ENCODE peak calls at places on chromosomes 7 and 10, in ten cellular contexts. I is naive thymus-derived CD8-positive, alpha-beta T cell; B is upper lobe of right lung; U is NCI-H1092; J is cardiac muscle cell; Y is GM23248; N is effector memory CD8-positive, alpha-beta T cell; P is activated T-helper 1 cell treated with Interleukin-2 at 50 U/mL for 16 hours; Z is lung; F is DND-41. Q is an unnamed sample.

GRCh38 chr10:405648-406047 is 270.4 kb downstream of the ZMYND11 start:
- DNase-seq in F (no peak), Y (no peak), U (no peak), P (no peak), B (no peak), J (no peak), N (no peak), Z (no peak), I (no peak), Q (no peak)

GRCh38 chr7:111059826-111060225 is 31.1 kb upstream of the LRRN3 start:
- DNase-seq in F (no peak), P (no peak), U (no peak), Y (peak; percentile 55), N (no peak), I (no peak), J (no peak), Z (no peak), B (no peak), Q (no peak)

GRCh38 chr7:140525741-140526140 is 46.4 kb upstream of the MKRN1 start:
- DNase-seq in J (no peak), Y (peak; percentile 60), I (no peak), B (no peak), U (no peak), Z (no peak), F (peak; percentile 32), N (peak; percentile 9), P (peak; percentile 22), Q (no peak)

GRCh38 chr10:12212454-12212853 is 16.5 kb downstream of the CDC123 start:
- DNase-seq in N (no peak), Z (no peak), Y (no peak), J (no peak), U (no peak), F (no peak), B (no peak), I (no peak), P (no peak), Q (no peak)

GRCh38 chr7:140390466-140391190 is 7.7 kb downstream of the SLC37A3 start:
- DNase-seq in P (no peak), F (peak; percentile 34), B (peak; percentile 40), Y (peak; percentile 34), U (no peak), J (no peak), N (no peak), I (no peak), Z (no peak), Q (no peak)

GRCh38 chr7:386385-386784 is 96.4 kb downstream of the FOXL3 start:
- DNase-seq in N (no peak), Y (no peak), P (no peak), F (no peak), Z (no peak), J (no peak), B (no peak), I (no peak), U (no peak), Q (no peak)

GRCh38 chr10:127999291-127999690 is 92.4 kb downstream of the PTPRE start:
- DNase-seq in I (no peak), J (no peak), P (no peak), N (no peak), Z (no peak), Y (no peak), F (no peak), B (peak; percentile 27), U (no peak), Q (no peak)

GRCh38 chr7:12570148-12570528 is 382 bp upstream of the SCIN start:
- DNase-seq in N (no peak), Z (peak; percentile 52), P (no peak), Y (peak; percentile 54), J (no peak), U (no peak), I (no peak), F (no peak), B (peak; percentile 72), Q (peak; percentile 17)

GRCh38 chr10:61943699-61944444 is 42.4 kb downstream of the ARID5B start:
- DNase-seq in Z (no peak), Y (peak; percentile 77), P (no peak), J (no peak), I (no peak), U (no peak), N (no peak), B (no peak), F (no peak), Q (no peak)

GRCh38 chr7:116534790-116535189 is 10.0 kb downstream of the CAV1 start:
- DNase-seq in N (no peak), P (no peak), B (no peak), I (no peak), U (no peak), J (no peak), F (no peak), Y (peak; percentile 64), Z (peak; percentile 38), Q (no peak)

GRCh38 chr10:373015-373414 is 237.8 kb downstream of the ZMYND11 start:
- DNase-seq in I (no peak), N (no peak), Z (no peak), J (no peak), U (no peak), B (no peak), F (no peak), P (no peak), Y (peak; percentile 50), Q (no peak)

GRCh38 chr7:98250789-98251188 is 1.2 kb downstream of the TECPR1 start:
- DNase-seq in J (no peak), F (peak; percentile 38), B (no peak), P (peak; percentile 29), Z (no peak), U (no peak), N (peak; percentile 28), I (peak; percentile 63), Y (no peak), Q (peak; percentile 4)

GRCh38 chr7:41047192-41047591 is 655.7 kb downstream of the INHBA start:
- DNase-seq in Z (no peak), Y (no peak), I (no peak), P (no peak), F (no peak), N (no peak), J (peak; percentile 14), B (no peak), U (no peak), Q (no peak)

GRCh38 chr7:85119934-85120333 is 66.9 kb downstream of the SEMA3D start:
- DNase-seq in J (no peak), P (no peak), U (no peak), I (no peak), F (no peak), N (no peak), Z (no peak), Y (no peak), B (no peak), Q (no peak)

GRCh38 chr7:46291064-46291463 is 370.0 kb upstream of the IGFBP3 start:
- DNase-seq in B (no peak), F (no peak), Y (peak; percentile 95), Z (no peak), U (no peak), N (no peak), I (no peak), J (peak; percentile 21), P (no peak), Q (peak; percentile 13)

GRCh38 chr7:37018954-37019353 is 294.7 kb upstream of the AOAH start:
- DNase-seq in U (no peak), I (no peak), P (no peak), F (no peak), B (no peak), N (no peak), Y (no peak), Z (no peak), J (no peak), Q (no peak)

GRCh38 chr7:41193738-41194287 is 509.1 kb downstream of the INHBA start:
- DNase-seq in B (no peak), Z (no peak), U (no peak), P (no peak), F (no peak), Y (no peak), I (no peak), J (no peak), N (no peak), Q (no peak)

GRCh38 chr7:36348256-36348655 is 41.4 kb upstream of the ANLN start:
- DNase-seq in N (no peak), J (no peak), Z (no peak), P (no peak), B (no peak), I (no peak), U (no peak), F (no peak), Y (peak; percentile 15), Q (no peak)

GRCh38 chr7:150375662-150376521 is 3.2 kb upstream of the ZNF775 start:
- DNase-seq in P (no peak), Y (no peak), F (peak; percentile 60), Z (no peak), B (peak; percentile 20), N (no peak), J (no peak), U (no peak), I (peak; percentile 54), Q (no peak)

GRCh38 chr7:11212080-11212711 is 238.5 kb downstream of the PHF14 start:
- DNase-seq in P (peak; percentile 2), J (peak; percentile 80), N (peak; percentile 29), Y (peak; percentile 80), U (peak; percentile 79), F (peak; percentile 54), B (no peak), Z (peak; percentile 56), I (peak; percentile 7), Q (peak; percentile 68)

GRCh38 chr10:119007211-119007574 is 22.3 kb upstream of the NANOS1 start:
- DNase-seq in U (no peak), Y (no peak), Z (no peak), I (no peak), F (no peak), N (no peak), P (no peak), J (no peak), B (no peak), Q (no peak)

GRCh38 chr7:121138262-121138933 is 149.9 kb downstream of the CPED1 start:
- DNase-seq in P (no peak), B (no peak), F (peak; percentile 44), N (no peak), Y (no peak), I (no peak), Z (no peak), J (no peak), U (peak; percentile 54), Q (peak; percentile 93)

GRCh38 chr10:84291389-84291788 is 37.0 kb upstream of the CCSER2 start:
- DNase-seq in Y (peak; percentile 74), J (peak; percentile 88), F (peak; percentile 71), I (no peak), U (no peak), B (no peak), N (no peak), Z (no peak), P (no peak), Q (no peak)

GRCh38 chr10:7107287-7107686 is 303.5 kb downstream of the SFMBT2 start:
- DNase-seq in N (no peak), J (no peak), I (no peak), Z (no peak), B (no peak), Y (peak; percentile 69), F (no peak), P (no peak), U (no peak), Q (no peak)

Q was measured in NCI-H1105.